ENCODE peak calls at places on chromosomes 12 and 14, in six cellular contexts. U is AG09319; P is endothelial cell; H is lower lobe of right lung; Y is GM10248; O is activated CD8-positive, alpha-beta T cell treated with anti-CD3 and anti-CD28 coated beads for 36 hours. N is an unnamed sample.

GRCh38 chr14:68890173-68890931 is 88.8 kb downstream of the ACTN1 start:
- DNase-seq in O (no peak), U (no peak), P (no peak), Y (no peak), H (no peak), N (no peak)

GRCh38 chr12:72738811-72739210 is 466.6 kb downstream of the TRHDE start:
- DNase-seq in H (no peak), Y (no peak), P (no peak), U (no peak), O (no peak), N (no peak)

GRCh38 chr14:79515158-79515557 is 696.1 kb downstream of the DIO2 start:
- DNase-seq in Y (no peak), O (no peak), H (no peak), P (no peak), U (no peak), N (peak; percentile 3)

GRCh38 chr14:102421366-102422057 is 58.8 kb downstream of the TECPR2 start:
- DNase-seq in U (no peak), H (no peak), O (no peak), P (no peak), Y (no peak), N (no peak)

GRCh38 chr12:133165776-133166175 is 15.5 kb upstream of the ZNF268 start:
- DNase-seq in U (no peak), H (no peak), Y (no peak), P (no peak), O (no peak), N (peak; percentile 8)

GRCh38 chr12:73935817-73936216 is 601.8 kb upstream of the ATXN7L3B start:
- DNase-seq in O (no peak), P (no peak), Y (no peak), H (no peak), U (no peak), N (peak; percentile 32)

GRCh38 chr14:29740491-29740890 is 187.2 kb downstream of the PRKD1 start:
- DNase-seq in Y (no peak), H (no peak), U (no peak), P (no peak), O (no peak), N (no peak)

GRCh38 chr12:87274594-87275245 is 754.5 kb downstream of the C12orf50 start:
- DNase-seq in P (peak; percentile 16), U (no peak), O (no peak), H (no peak), Y (no peak), N (peak; percentile 29)

GRCh38 chr12:9931245-9931644 is 925 bp downstream of the CLEC2A start:
- DNase-seq in P (no peak), H (no peak), Y (no peak), U (no peak), O (no peak), N (no peak)

GRCh38 chr12:109743076-109743910 is 29.7 kb downstream of the FAM222A start:
- DNase-seq in Y (no peak), H (peak; percentile 28), P (no peak), U (no peak), O (no peak), N (no peak)

GRCh38 chr12:91406920-91407341 is 224.3 kb upstream of the DCN start:
- DNase-seq in Y (peak; percentile 8), H (no peak), O (peak; percentile 25), P (no peak), U (no peak), N (peak; percentile 94)

GRCh38 chr12:102050660-102051430 is 10.9 kb downstream of the WASHC3 start:
- DNase-seq in O (no peak), U (no peak), P (no peak), Y (no peak), H (no peak), N (no peak)

GRCh38 chr12:15700595-15700994 is 88.6 kb downstream of the EPS8 start:
- DNase-seq in U (peak; percentile 57), H (no peak), O (peak; percentile 18), Y (peak; percentile 15), P (no peak), N (peak; percentile 85)

GRCh38 chr12:111687255-111687654 is 1.4 kb downstream of the ACAD10 start:
- DNase-seq in H (no peak), U (no peak), O (peak; percentile 25), Y (peak; percentile 32), P (no peak), N (peak; percentile 26)

GRCh38 chr12:94875525-94875924 is 128.0 kb downstream of the NDUFA12 start:
- DNase-seq in Y (peak; percentile 71), H (no peak), U (no peak), P (peak; percentile 29), O (peak; percentile 27), N (peak; percentile 47)
- TF ChIP-seq CTCF in Y (peak; percentile 68), H (no peak), U (no peak), P (no peak), O (peak; percentile 45), N (peak; percentile 13)

DNA sequence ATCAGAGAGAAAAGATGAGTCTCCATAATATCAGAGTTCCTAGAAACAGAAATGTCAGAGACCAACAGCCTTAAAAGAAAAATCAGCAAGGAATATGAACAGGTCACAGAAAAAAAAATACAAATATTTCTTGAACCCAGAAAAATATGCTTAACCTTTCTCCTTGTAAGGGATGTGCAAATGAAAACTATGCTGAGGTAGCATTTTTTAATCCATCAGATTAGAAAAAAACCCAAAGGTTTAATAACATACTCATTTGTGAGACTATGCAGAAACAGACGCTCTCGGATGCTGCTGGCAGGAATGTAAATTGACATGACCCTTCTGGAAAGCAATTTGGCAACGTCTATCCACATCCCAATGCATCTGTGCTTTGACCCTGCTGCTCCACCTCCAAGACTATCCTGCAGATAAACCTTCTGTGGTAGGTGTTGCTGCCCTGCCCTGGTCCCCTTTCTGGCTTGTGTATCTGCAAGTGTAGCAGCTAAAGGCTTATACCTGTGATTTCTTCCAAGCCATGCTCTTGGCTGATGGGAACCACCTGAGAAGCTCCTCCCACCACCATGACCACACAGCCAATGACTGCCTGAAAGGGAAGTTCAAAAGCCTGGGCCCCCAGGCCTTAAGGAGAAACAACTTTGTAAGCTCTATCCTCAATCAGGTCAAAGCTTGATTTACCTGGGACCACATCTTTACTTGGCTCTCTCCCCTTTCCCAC is 49.4 kb downstream of the LTBP2 start:
- DNase-seq in H (no peak), U (no peak), Y (no peak), O (no peak), P (no peak), N (peak; percentile 56)
- TF ChIP-seq CTCF in H (no peak), U (no peak), Y (no peak), O (no peak), P (no peak), N (no peak)

GRCh38 chr12:55737581-55738112 is 5.3 kb upstream of the GDF11 start:
- DNase-seq in P (no peak), U (no peak), O (no peak), H (no peak), Y (no peak), N (no peak)
- TF ChIP-seq CTCF in P (no peak), U (no peak), O (no peak), H (no peak), Y (no peak), N (no peak)

DNA sequence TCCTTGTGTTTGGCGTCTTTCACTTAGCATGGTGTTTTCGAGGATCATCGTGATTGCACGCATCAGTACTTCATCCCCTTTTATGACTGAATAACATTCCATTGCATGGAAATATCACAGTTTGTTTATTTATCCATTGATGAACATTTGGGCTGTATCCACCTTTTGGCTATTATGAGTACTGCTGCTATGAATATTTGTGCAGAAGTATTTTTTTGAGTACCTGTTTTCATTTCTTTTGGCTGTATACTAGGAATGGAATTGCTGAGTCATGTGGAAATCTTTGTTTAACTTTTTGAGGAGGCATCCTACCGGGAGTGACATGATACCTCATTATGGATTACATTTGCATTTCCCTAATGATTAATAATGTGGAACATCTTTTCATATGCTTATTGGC is 66.4 kb downstream of the WNK1 start:
- DNase-seq in U (no peak), Y (no peak), H (no peak), O (no peak), P (no peak), N (peak; percentile 16)
- TF ChIP-seq CTCF in U (no peak), Y (no peak), H (no peak), O (no peak), P (peak; percentile 21), N (no peak)

GRCh38 chr14:76473381-76474263 is 97.7 kb downstream of the ESRRB start:
- DNase-seq in U (no peak), P (no peak), O (no peak), H (no peak), Y (no peak), N (no peak)
- TF ChIP-seq CTCF in U (no peak), P (no peak), O (no peak), H (peak; percentile 12), Y (no peak), N (no peak)

GRCh38 chr14:103422981-103423600 is 37.9 kb downstream of the MARK3 start:
- DNase-seq in P (no peak), U (no peak), O (no peak), Y (no peak), H (no peak), N (peak; percentile 17)
- TF ChIP-seq CTCF in P (no peak), U (no peak), O (no peak), Y (no peak), H (no peak), N (no peak)

GRCh38 chr12:52305921-52306705 is 14.8 kb upstream of the KRT81 start:
- DNase-seq in H (no peak), U (no peak), Y (no peak), O (peak; percentile 12), P (peak; percentile 18), N (peak; percentile 37)
- TF ChIP-seq CTCF in H (no peak), U (peak; percentile 14), Y (peak; percentile 5), O (peak; percentile 34), P (peak; percentile 16), N (peak; percentile 32)

GRCh38 chr12:16844875-16845274 is 238.9 kb upstream of the LMO3 start:
- DNase-seq in H (no peak), O (no peak), U (no peak), P (no peak), Y (no peak), N (peak; percentile 5)
- TF ChIP-seq CTCF in H (no peak), O (no peak), U (no peak), P (peak; percentile 33), Y (no peak), N (no peak)

GRCh38 chr12:107163413-107163812 is 70.1 kb upstream of the CRY1 start:
- DNase-seq in U (no peak), Y (no peak), O (no peak), P (no peak), H (no peak), N (no peak)
- TF ChIP-seq CTCF in U (no peak), Y (no peak), O (no peak), P (no peak), H (no peak), N (no peak)

GRCh38 chr14:71863049-71863448 is 69.2 kb upstream of the RGS6 start:
- DNase-seq in O (no peak), Y (no peak), U (no peak), H (no peak), P (no peak), N (no peak)
- TF ChIP-seq CTCF in O (no peak), Y (no peak), U (no peak), H (no peak), P (peak; percentile 45), N (peak; percentile 4)

N was measured in MCF 10A.